ENCODE peak calls at places on chromosomes 7 and 10, in six cellular contexts. Q, O, Y, Z, D and X are unnamed samples. For H3K27me3 and H3K4me1, the result is how much of the 10 kb centered on the place peaks cover.

GRCh38 chr7:17325364-17325763 is 26.9 kb downstream of the AHR start:
- DNase-seq in Q (no peak), O (no peak), Y (no peak), Z (no peak), D (no peak), X (no peak)

GRCh38 chr7:5677538-5678294 is 103.7 kb downstream of the RNF216 start:
- DNase-seq in Q (peak), O (peak), Y (peak), Z (no peak), D (peak), X (peak)

GRCh38 chr7:150324366-150324961 is 1.1 kb upstream of the ACTR3C start:
- DNase-seq in Q (no peak), O (no peak), Y (peak), Z (no peak), D (peak), X (no peak)

GRCh38 chr7:159105066-159105780 is 39.4 kb downstream of the VIPR2 start:
- DNase-seq in Q (no peak), O (no peak), Y (no peak), Z (no peak), D (no peak), X (no peak)

GRCh38 chr7:931871-932650 is 22.4 kb downstream of the ADAP1 start:
- DNase-seq in Q (no peak), O (no peak), Y (no peak), Z (no peak), D (no peak), X (no peak)

GRCh38 chr10:9596368-9596920 is 1421.2 kb upstream of the CELF2 start:
- DNase-seq in Q (no peak), O (no peak), Y (no peak), Z (no peak), D (no peak), X (no peak)

GRCh38 chr10:73097305-73097670 is 622 bp upstream of the P4HA1 start:
- DNase-seq in Q (no peak), O (no peak), Y (no peak), Z (no peak), D (peak), X (no peak)

GRCh38 chr10:114815751-114816150 is 5.8 kb upstream of the FHIP2A start:
- DNase-seq in Q (no peak), O (no peak), Y (no peak), Z (no peak), D (no peak), X (no peak)

GRCh38 chr7:41491752-41492405 is 211.0 kb downstream of the INHBA start:
- DNase-seq in Q (no peak), O (no peak), Y (no peak), Z (no peak), D (no peak), X (no peak)

GRCh38 chr7:50216626-50217025 is 87.9 kb upstream of the IKZF1 start:
- DNase-seq in Q (no peak), O (no peak), Y (no peak), Z (no peak), D (peak), X (no peak)

GRCh38 chr10:4129866-4130455 is 345.0 kb upstream of the KLF6 start:
- DNase-seq in Q (no peak), O (no peak), Y (no peak), Z (no peak), D (no peak), X (no peak)

GRCh38 chr7:137667633-137668387 is 179.0 kb downstream of the DGKI start:
- DNase-seq in Q (no peak), O (no peak), Y (no peak), Z (no peak), D (no peak), X (no peak)

GRCh38 chr7:98678215-98678614 is 61.1 kb downstream of the NPTX2 start:
- DNase-seq in Q (no peak), O (no peak), Y (no peak), Z (no peak), D (no peak), X (no peak)

GRCh38 chr7:143444785-143445184 is 1.5 kb downstream of the TAS2R60 start:
- DNase-seq in Q (no peak), O (no peak), Y (no peak), Z (no peak), D (no peak), X (no peak)

GRCh38 chr7:107501593-107501992 is 31.7 kb downstream of the GPR22 start:
- DNase-seq in Q (peak), O (no peak), Y (peak), Z (no peak), D (peak), X (peak)

GRCh38 chr10:44382981-44383748 is 1.7 kb downstream of the CXCL12 start:
- DNase-seq in Q (no peak), O (no peak), Y (peak), Z (no peak), D (no peak), X (no peak)

DNA sequence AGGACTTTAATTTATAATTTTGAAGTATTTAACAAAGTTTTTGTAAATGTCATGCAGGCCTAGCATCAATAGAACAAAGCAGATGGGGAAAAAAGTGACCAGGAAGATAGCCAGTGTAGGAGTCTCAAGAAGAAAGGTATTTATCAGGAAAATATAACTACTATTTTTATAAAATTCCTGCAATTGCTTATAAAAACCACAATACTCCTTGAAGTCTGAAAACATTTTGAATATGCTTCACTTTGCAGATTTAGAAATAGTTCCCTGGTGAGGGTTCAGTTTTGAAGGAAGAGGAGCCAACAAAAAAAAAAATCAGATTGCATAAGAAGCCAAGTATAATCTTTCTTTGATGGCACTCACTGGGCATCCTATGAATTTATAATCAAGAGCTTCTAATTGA is 34.1 kb downstream of the MTERF1 start:
- DNase-seq in Q (no peak), O (no peak), Y (no peak), Z (no peak), D (no peak), X (no peak)
- H3K4me3 ChIP-seq in Q (no peak), O (no peak), Y (no peak), Z (no peak), D (no peak), X (no peak)

DNA sequence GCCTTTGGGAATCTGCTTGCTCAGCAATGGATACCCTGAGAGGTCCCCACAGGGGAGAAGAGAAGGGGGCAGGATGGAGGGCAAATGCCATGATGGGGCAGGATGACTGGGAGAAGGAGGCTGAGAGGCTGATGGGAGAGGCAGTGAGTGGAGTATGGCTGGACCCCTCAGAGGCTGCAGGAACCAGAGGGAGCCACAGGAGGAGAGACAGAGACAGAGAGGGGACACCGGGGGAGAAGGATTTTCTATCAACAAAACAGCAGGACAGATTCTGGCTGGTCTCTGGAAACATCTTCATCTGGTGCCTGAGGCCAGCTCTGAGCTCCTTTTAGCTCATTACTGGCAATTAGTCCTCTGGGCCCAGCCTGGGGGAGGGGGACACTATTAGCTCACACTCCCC is 80.9 kb upstream of the PAX2 start:
- DNase-seq in Q (no peak), O (no peak), Y (no peak), Z (no peak), D (no peak), X (no peak)
- H3K27me3 ChIP-seq in Q (under half), O (half or more), Y (under half), Z (half or more), D (under half), X (under half)

GRCh38 chr10:71696635-71697326 is 22.8 kb downstream of the C10orf105 start:
- DNase-seq in Q (peak), O (peak), Y (peak), Z (no peak), D (peak), X (peak)
- H3K4me1 ChIP-seq in Q (under half), O (under half), Y (under half), Z (under half), D (under half), X (under half)

GRCh38 chr7:112937651-112938390 is 147.6 kb upstream of the TMEM168 start:
- DNase-seq in Q (no peak), O (no peak), Y (no peak), Z (no peak), D (no peak), X (no peak)
- H3K4me3 ChIP-seq in Q (no peak), O (no peak), Y (no peak), Z (peak), D (peak), X (no peak)

GRCh38 chr7:101171442-101171837 is 6.1 kb upstream of the VGF start:
- DNase-seq in Q (no peak), O (no peak), Y (no peak), Z (no peak), D (peak), X (no peak)
- H3K27me3 ChIP-seq in Q (half or more), O (half or more), Y (half or more), Z (half or more), D (under half), X (half or more)

DNA sequence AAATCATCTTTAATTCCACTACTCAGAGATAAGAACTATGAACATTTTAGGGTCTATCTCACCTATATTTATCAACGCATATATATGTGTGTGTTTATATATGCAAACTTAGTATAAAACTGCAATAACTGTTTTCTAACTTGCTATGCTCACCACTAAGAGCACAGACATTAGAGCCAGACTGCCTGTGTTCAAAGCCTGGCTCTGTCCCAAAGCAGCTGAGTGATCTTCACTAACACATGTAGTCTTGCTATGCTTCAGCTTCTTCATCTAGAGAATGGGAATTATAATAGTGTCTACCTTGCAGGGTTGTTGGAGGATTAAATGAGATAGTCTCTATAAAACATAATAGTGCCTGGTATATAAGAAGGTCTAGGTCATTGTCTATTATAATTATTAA is 165.5 kb downstream of the MAGI2 start:
- DNase-seq in Q (no peak), O (no peak), Y (no peak), Z (no peak), D (no peak), X (no peak)
- H3K4me1 ChIP-seq in Q (under half), O (under half), Y (under half), Z (under half), D (under half), X (under half)